ENCODE peak calls at places on chromosomes 4 and X, in eight cellular contexts. One of them, this sample, is unnamed.

GRCh38 chrX:9878141-9878875 is 88.8 kb upstream of the CLDN34 start:
- DNase-seq in left ventricle myocardium superior: no peak
- DNase-seq in pancreas: no peak
- DNase-seq in AG08396: no peak
- DNase-seq in left ventricle myocardium inferior: no peak
- DNase-seq in A172: peak
- DNase-seq in kidney tubule cell: peak
- DNase-seq in IMR-90: peak
- DNase-seq in this sample: no peak

GRCh38 chr4:61385302-61385701 is 185.2 kb downstream of the ADGRL3 start:
- DNase-seq in kidney tubule cell: no peak
- DNase-seq in pancreas: no peak
- DNase-seq in IMR-90: no peak
- DNase-seq in AG08396: no peak
- DNase-seq in A172: no peak
- DNase-seq in left ventricle myocardium superior: no peak
- DNase-seq in left ventricle myocardium inferior: no peak
- DNase-seq in this sample: no peak

GRCh38 chr4:107619065-107619464 is 101.0 kb downstream of the PAPSS1 start:
- DNase-seq in IMR-90: peak
- DNase-seq in left ventricle myocardium inferior: no peak
- DNase-seq in left ventricle myocardium superior: no peak
- DNase-seq in A172: peak
- DNase-seq in pancreas: no peak
- DNase-seq in AG08396: peak
- DNase-seq in kidney tubule cell: peak
- DNase-seq in this sample: no peak

GRCh38 chr4:16231570-16232252 is 5.4 kb upstream of the TAPT1 start:
- DNase-seq in kidney tubule cell: no peak
- DNase-seq in AG08396: no peak
- DNase-seq in IMR-90: no peak
- DNase-seq in left ventricle myocardium inferior: no peak
- DNase-seq in A172: no peak
- DNase-seq in pancreas: no peak
- DNase-seq in left ventricle myocardium superior: no peak
- DNase-seq in this sample: no peak

GRCh38 chr4:106698621-106699195 is 330.1 kb upstream of the GIMD1 start:
- DNase-seq in left ventricle myocardium superior: no peak
- DNase-seq in AG08396: no peak
- DNase-seq in kidney tubule cell: no peak
- DNase-seq in pancreas: no peak
- DNase-seq in left ventricle myocardium inferior: no peak
- DNase-seq in IMR-90: no peak
- DNase-seq in A172: no peak
- DNase-seq in this sample: no peak

GRCh38 chr4:164212714-164213113 is 541.2 kb upstream of the SMIM31 start:
- DNase-seq in left ventricle myocardium inferior: no peak
- DNase-seq in AG08396: no peak
- DNase-seq in kidney tubule cell: peak
- DNase-seq in A172: no peak
- DNase-seq in IMR-90: no peak
- DNase-seq in pancreas: no peak
- DNase-seq in left ventricle myocardium superior: no peak
- DNase-seq in this sample: no peak

GRCh38 chr4:15354358-15354757 is 73.5 kb upstream of the C1QTNF7 start:
- DNase-seq in left ventricle myocardium superior: no peak
- DNase-seq in left ventricle myocardium inferior: no peak
- DNase-seq in kidney tubule cell: no peak
- DNase-seq in A172: no peak
- DNase-seq in IMR-90: no peak
- DNase-seq in pancreas: no peak
- DNase-seq in AG08396: no peak
- DNase-seq in this sample: no peak

GRCh38 chr4:4694812-4695211 is 153.0 kb upstream of the STX18 start:
- DNase-seq in left ventricle myocardium superior: no peak
- DNase-seq in kidney tubule cell: no peak
- DNase-seq in left ventricle myocardium inferior: no peak
- DNase-seq in pancreas: no peak
- DNase-seq in AG08396: no peak
- DNase-seq in A172: no peak
- DNase-seq in IMR-90: no peak
- DNase-seq in this sample: no peak

GRCh38 chrX:24703185-24703494 is 9.4 kb downstream of the POLA1 start:
- DNase-seq in left ventricle myocardium superior: no peak
- DNase-seq in A172: no peak
- DNase-seq in IMR-90: no peak
- DNase-seq in kidney tubule cell: no peak
- DNase-seq in left ventricle myocardium inferior: no peak
- DNase-seq in pancreas: no peak
- DNase-seq in AG08396: no peak
- DNase-seq in this sample: no peak

GRCh38 chrX:17788956-17789562 is 51.8 kb downstream of the SCML1 start:
- DNase-seq in kidney tubule cell: no peak
- DNase-seq in left ventricle myocardium superior: no peak
- DNase-seq in pancreas: no peak
- DNase-seq in A172: no peak
- DNase-seq in IMR-90: no peak
- DNase-seq in AG08396: no peak
- DNase-seq in left ventricle myocardium inferior: no peak
- DNase-seq in this sample: no peak

GRCh38 chr4:25966171-25966570 is 52.2 kb downstream of the SMIM20 start:
- DNase-seq in AG08396: no peak
- DNase-seq in A172: no peak
- DNase-seq in left ventricle myocardium superior: no peak
- DNase-seq in left ventricle myocardium inferior: no peak
- DNase-seq in pancreas: no peak
- DNase-seq in IMR-90: peak
- DNase-seq in kidney tubule cell: no peak
- DNase-seq in this sample: no peak

GRCh38 chr4:31737419-31737818 is 1017.2 kb downstream of the PCDH7 start:
- DNase-seq in IMR-90: no peak
- DNase-seq in AG08396: no peak
- DNase-seq in kidney tubule cell: no peak
- DNase-seq in left ventricle myocardium inferior: no peak
- DNase-seq in pancreas: no peak
- DNase-seq in A172: no peak
- DNase-seq in left ventricle myocardium superior: no peak
- DNase-seq in this sample: no peak

GRCh38 chrX:101813200-101813599 is 118.6 kb downstream of the ZMAT1 start:
- DNase-seq in pancreas: no peak
- DNase-seq in left ventricle myocardium superior: no peak
- DNase-seq in kidney tubule cell: no peak
- DNase-seq in A172: no peak
- DNase-seq in left ventricle myocardium inferior: no peak
- DNase-seq in AG08396: no peak
- DNase-seq in IMR-90: no peak
- DNase-seq in this sample: no peak

GRCh38 chr4:23924556-23924955 is 34.7 kb upstream of the PPARGC1A start:
- DNase-seq in left ventricle myocardium superior: no peak
- DNase-seq in A172: no peak
- DNase-seq in pancreas: no peak
- DNase-seq in left ventricle myocardium inferior: no peak
- DNase-seq in AG08396: no peak
- DNase-seq in kidney tubule cell: no peak
- DNase-seq in IMR-90: no peak
- DNase-seq in this sample: no peak

GRCh38 chr4:10887600-10887999 is 203.0 kb upstream of the CLNK start:
- DNase-seq in left ventricle myocardium superior: no peak
- DNase-seq in kidney tubule cell: no peak
- DNase-seq in AG08396: no peak
- DNase-seq in left ventricle myocardium inferior: no peak
- DNase-seq in pancreas: no peak
- DNase-seq in IMR-90: no peak
- DNase-seq in A172: no peak
- DNase-seq in this sample: no peak

GRCh38 chrX:153381684-153382532 is 19.2 kb downstream of the PNMA6E start:
- DNase-seq in left ventricle myocardium superior: no peak
- DNase-seq in A172: peak
- DNase-seq in pancreas: peak
- DNase-seq in AG08396: peak
- DNase-seq in left ventricle myocardium inferior: no peak
- DNase-seq in IMR-90: peak
- DNase-seq in kidney tubule cell: peak
- DNase-seq in this sample: no peak

GRCh38 chr4:26150948-26151347 is 169.9 kb upstream of the RBPJ start:
- DNase-seq in kidney tubule cell: no peak
- DNase-seq in A172: peak
- DNase-seq in pancreas: no peak
- DNase-seq in left ventricle myocardium inferior: no peak
- DNase-seq in AG08396: peak
- DNase-seq in left ventricle myocardium superior: no peak
- DNase-seq in IMR-90: peak
- DNase-seq in this sample: no peak

GRCh38 chrX:119266364-119266995 is 30.4 kb downstream of the PGRMC1 start:
- DNase-seq in A172: no peak
- DNase-seq in pancreas: peak
- DNase-seq in left ventricle myocardium inferior: no peak
- DNase-seq in AG08396: peak
- DNase-seq in IMR-90: peak
- DNase-seq in left ventricle myocardium superior: no peak
- DNase-seq in kidney tubule cell: peak
- DNase-seq in this sample: peak

GRCh38 chr4:184403384-184403781 is 71.0 kb downstream of the IRF2 start:
- DNase-seq in pancreas: no peak
- DNase-seq in left ventricle myocardium superior: no peak
- DNase-seq in AG08396: no peak
- DNase-seq in IMR-90: peak
- DNase-seq in A172: no peak
- DNase-seq in left ventricle myocardium inferior: no peak
- DNase-seq in kidney tubule cell: no peak
- DNase-seq in this sample: no peak

GRCh38 chr4:152485726-152486276 is 50.1 kb downstream of the FBXW7 start:
- DNase-seq in kidney tubule cell: peak
- DNase-seq in left ventricle myocardium inferior: no peak
- DNase-seq in A172: peak
- DNase-seq in IMR-90: peak
- DNase-seq in AG08396: peak
- DNase-seq in left ventricle myocardium superior: no peak
- DNase-seq in pancreas: no peak
- DNase-seq in this sample: peak

GRCh38 chr4:87949961-87950360 is 25.6 kb upstream of the SPP1 start:
- DNase-seq in kidney tubule cell: peak
- DNase-seq in left ventricle myocardium superior: no peak
- DNase-seq in A172: peak
- DNase-seq in left ventricle myocardium inferior: no peak
- DNase-seq in pancreas: peak
- DNase-seq in IMR-90: peak
- DNase-seq in AG08396: no peak
- DNase-seq in this sample: no peak

GRCh38 chr4:51820443-51820842 is 22.5 kb upstream of the DCUN1D4 start:
- DNase-seq in A172: no peak
- DNase-seq in IMR-90: no peak
- DNase-seq in AG08396: no peak
- DNase-seq in pancreas: no peak
- DNase-seq in left ventricle myocardium inferior: no peak
- DNase-seq in kidney tubule cell: no peak
- DNase-seq in left ventricle myocardium superior: no peak
- DNase-seq in this sample: no peak

GRCh38 chr4:85515701-85516100 is 40.8 kb downstream of the ARHGAP24 start:
- DNase-seq in left ventricle myocardium superior: no peak
- DNase-seq in IMR-90: no peak
- DNase-seq in pancreas: no peak
- DNase-seq in A172: no peak
- DNase-seq in AG08396: no peak
- DNase-seq in left ventricle myocardium inferior: no peak
- DNase-seq in kidney tubule cell: no peak
- DNase-seq in this sample: no peak

GRCh38 chrX:54029543-54030143 is 14.6 kb downstream of the PHF8 start:
- DNase-seq in IMR-90: no peak
- DNase-seq in A172: no peak
- DNase-seq in pancreas: peak
- DNase-seq in left ventricle myocardium superior: peak
- DNase-seq in kidney tubule cell: no peak
- DNase-seq in left ventricle myocardium inferior: no peak
- DNase-seq in AG08396: no peak
- DNase-seq in this sample: no peak

GRCh38 chr4:189845145-189845846 is 95.4 kb upstream of the FRG1 start:
- DNase-seq in kidney tubule cell: peak
- DNase-seq in IMR-90: peak
- DNase-seq in pancreas: no peak
- DNase-seq in left ventricle myocardium superior: no peak
- DNase-seq in A172: peak
- DNase-seq in AG08396: no peak
- DNase-seq in left ventricle myocardium inferior: no peak
- DNase-seq in this sample: no peak

GRCh38 chr4:120446051-120446567 is 379.5 kb upstream of the MAD2L1 start:
- DNase-seq in IMR-90: no peak
- DNase-seq in left ventricle myocardium superior: no peak
- DNase-seq in kidney tubule cell: no peak
- DNase-seq in A172: no peak
- DNase-seq in left ventricle myocardium inferior: no peak
- DNase-seq in AG08396: no peak
- DNase-seq in pancreas: no peak
- DNase-seq in this sample: no peak

GRCh38 chrX:103734125-103734760 is 23.5 kb downstream of the TMEM31 start:
- DNase-seq in kidney tubule cell: no peak
- DNase-seq in AG08396: no peak
- DNase-seq in left ventricle myocardium superior: no peak
- DNase-seq in left ventricle myocardium inferior: no peak
- DNase-seq in IMR-90: peak
- DNase-seq in A172: no peak
- DNase-seq in pancreas: no peak
- DNase-seq in this sample: no peak